ENCODE peak calls at places on chromosomes 6 and 20, in six cellular contexts. One of them, this sample, is unnamed.

GRCh38 chr20:54257090-54257816 is 49.4 kb downstream of the PFDN4 start:
- DNase-seq in H1: peak
- DNase-seq in HepG2: no peak
- DNase-seq in HCT116: peak
- DNase-seq in NT2/D1: peak
- DNase-seq in SK-N-SH: no peak
- DNase-seq in this sample: no peak

GRCh38 chr6:152110878-152111820 is 303.7 kb downstream of the ESR1 start:
- DNase-seq in H1: no peak
- DNase-seq in HepG2: no peak
- DNase-seq in HCT116: no peak
- DNase-seq in NT2/D1: no peak
- DNase-seq in SK-N-SH: peak
- DNase-seq in this sample: no peak

GRCh38 chr20:12762725-12763124 is 246.0 kb upstream of the SPTLC3 start:
- DNase-seq in H1: no peak
- DNase-seq in HepG2: no peak
- DNase-seq in HCT116: no peak
- DNase-seq in NT2/D1: no peak
- DNase-seq in SK-N-SH: peak
- DNase-seq in this sample: no peak

GRCh38 chr20:9270831-9271230 is 201.9 kb downstream of the PLCB4 start:
- DNase-seq in H1: no peak
- DNase-seq in HepG2: no peak
- DNase-seq in HCT116: no peak
- DNase-seq in NT2/D1: no peak
- DNase-seq in SK-N-SH: no peak
- DNase-seq in this sample: no peak

GRCh38 chr6:39231844-39232243 is 2.6 kb upstream of the KCNK5 start:
- DNase-seq in H1: no peak
- DNase-seq in HepG2: no peak
- DNase-seq in HCT116: no peak
- DNase-seq in NT2/D1: no peak
- DNase-seq in SK-N-SH: no peak
- DNase-seq in this sample: no peak

GRCh38 chr6:153989989-153990388 is 49.1 kb upstream of the OPRM1 start:
- DNase-seq in H1: no peak
- DNase-seq in HepG2: peak
- DNase-seq in HCT116: no peak
- DNase-seq in NT2/D1: no peak
- DNase-seq in SK-N-SH: no peak
- DNase-seq in this sample: no peak

GRCh38 chr20:24236204-24236603 is 233.2 kb upstream of the SYNDIG1 start:
- DNase-seq in H1: no peak
- DNase-seq in HepG2: no peak
- DNase-seq in HCT116: no peak
- DNase-seq in NT2/D1: no peak
- DNase-seq in SK-N-SH: no peak
- DNase-seq in this sample: no peak

GRCh38 chr20:22584922-22585785 is 782 bp upstream of the FOXA2 start:
- DNase-seq in H1: no peak
- DNase-seq in HepG2: peak
- DNase-seq in HCT116: no peak
- DNase-seq in NT2/D1: no peak
- DNase-seq in SK-N-SH: no peak
- DNase-seq in this sample: peak

GRCh38 chr6:160128125-160128683 is 6.6 kb downstream of the SLC22A1 start:
- DNase-seq in H1: no peak
- DNase-seq in HepG2: no peak
- DNase-seq in HCT116: no peak
- DNase-seq in NT2/D1: no peak
- DNase-seq in SK-N-SH: no peak
- DNase-seq in this sample: no peak

GRCh38 chr20:63580796-63581461 is 6.9 kb upstream of the HELZ2 start:
- DNase-seq in H1: no peak
- DNase-seq in HepG2: peak
- DNase-seq in HCT116: peak
- DNase-seq in NT2/D1: peak
- DNase-seq in SK-N-SH: peak
- DNase-seq in this sample: peak

GRCh38 chr20:47489448-47489872 is 12.2 kb upstream of the NCOA3 start:
- DNase-seq in H1: no peak
- DNase-seq in HepG2: no peak
- DNase-seq in HCT116: no peak
- DNase-seq in NT2/D1: no peak
- DNase-seq in SK-N-SH: no peak
- DNase-seq in this sample: no peak

GRCh38 chr6:70164556-70164955 is 138.3 kb downstream of the COL9A1 start:
- DNase-seq in H1: no peak
- DNase-seq in HepG2: peak
- DNase-seq in HCT116: no peak
- DNase-seq in NT2/D1: no peak
- DNase-seq in SK-N-SH: no peak
- DNase-seq in this sample: peak

GRCh38 chr6:43738267-43738676 is 31.7 kb upstream of the VEGFA start:
- DNase-seq in H1: no peak
- DNase-seq in HepG2: no peak
- DNase-seq in HCT116: no peak
- DNase-seq in NT2/D1: no peak
- DNase-seq in SK-N-SH: no peak
- DNase-seq in this sample: no peak

GRCh38 chr20:50198211-50198666 is 7.6 kb downstream of the CEBPB start:
- DNase-seq in H1: no peak
- DNase-seq in HepG2: no peak
- DNase-seq in HCT116: no peak
- DNase-seq in NT2/D1: no peak
- DNase-seq in SK-N-SH: no peak
- DNase-seq in this sample: no peak

GRCh38 chr20:61044499-61044898 is 207.6 kb upstream of the CDH4 start:
- DNase-seq in H1: no peak
- DNase-seq in HepG2: no peak
- DNase-seq in HCT116: no peak
- DNase-seq in NT2/D1: peak
- DNase-seq in SK-N-SH: no peak
- DNase-seq in this sample: peak

GRCh38 chr20:8583209-8584106 is 451.4 kb downstream of the PLCB1 start:
- DNase-seq in H1: no peak
- DNase-seq in HepG2: peak
- DNase-seq in HCT116: no peak
- DNase-seq in NT2/D1: no peak
- DNase-seq in SK-N-SH: no peak
- DNase-seq in this sample: no peak

GRCh38 chr6:167826230-167827061 is at the start of gene AFDN:
- DNase-seq in H1: no peak
- DNase-seq in HepG2: no peak
- DNase-seq in HCT116: no peak
- DNase-seq in NT2/D1: no peak
- DNase-seq in SK-N-SH: peak
- DNase-seq in this sample: peak

GRCh38 chr6:47134476-47135189 is 92.5 kb upstream of the ADGRF1 start:
- DNase-seq in H1: no peak
- DNase-seq in HepG2: peak
- DNase-seq in HCT116: peak
- DNase-seq in NT2/D1: no peak
- DNase-seq in SK-N-SH: no peak
- DNase-seq in this sample: peak

GRCh38 chr20:21118782-21119181 is 7.1 kb upstream of the KIZ start:
- DNase-seq in H1: no peak
- DNase-seq in HepG2: no peak
- DNase-seq in HCT116: no peak
- DNase-seq in NT2/D1: no peak
- DNase-seq in SK-N-SH: no peak
- DNase-seq in this sample: no peak

GRCh38 chr6:141169419-141169818 is 963.3 kb upstream of the GJE1 start:
- DNase-seq in H1: no peak
- DNase-seq in HepG2: no peak
- DNase-seq in HCT116: no peak
- DNase-seq in NT2/D1: peak
- DNase-seq in SK-N-SH: no peak
- DNase-seq in this sample: no peak

GRCh38 chr20:34180460-34181108 is 60.6 kb upstream of the ASIP start:
- DNase-seq in H1: no peak
- DNase-seq in HepG2: no peak
- DNase-seq in HCT116: no peak
- DNase-seq in NT2/D1: no peak
- DNase-seq in SK-N-SH: no peak
- DNase-seq in this sample: no peak

GRCh38 chr6:35311390-35312075 is 13.9 kb downstream of the DEF6 start:
- DNase-seq in H1: no peak
- DNase-seq in HepG2: no peak
- DNase-seq in HCT116: no peak
- DNase-seq in NT2/D1: no peak
- DNase-seq in SK-N-SH: no peak
- DNase-seq in this sample: no peak

GRCh38 chr6:1624071-1624847 is 14.5 kb downstream of the FOXC1 start:
- DNase-seq in H1: no peak
- DNase-seq in HepG2: no peak
- DNase-seq in HCT116: no peak
- DNase-seq in NT2/D1: no peak
- DNase-seq in SK-N-SH: no peak
- DNase-seq in this sample: no peak

GRCh38 chr20:14622796-14623195 is 285.4 kb upstream of the FLRT3 start:
- DNase-seq in H1: peak
- DNase-seq in HepG2: peak
- DNase-seq in HCT116: peak
- DNase-seq in NT2/D1: peak
- DNase-seq in SK-N-SH: no peak
- DNase-seq in this sample: no peak

GRCh38 chr6:132087391-132087790 is 136.2 kb upstream of the CCN2 start:
- DNase-seq in H1: no peak
- DNase-seq in HepG2: no peak
- DNase-seq in HCT116: no peak
- DNase-seq in NT2/D1: no peak
- DNase-seq in SK-N-SH: no peak
- DNase-seq in this sample: no peak

GRCh38 chr20:10178091-10178490 is 40.5 kb upstream of the SNAP25 start:
- DNase-seq in H1: no peak
- DNase-seq in HepG2: no peak
- DNase-seq in HCT116: no peak
- DNase-seq in NT2/D1: no peak
- DNase-seq in SK-N-SH: no peak
- DNase-seq in this sample: no peak

GRCh38 chr6:33075568-33076405 is at the start of gene HLA-DPB1:
- DNase-seq in H1: no peak
- DNase-seq in HepG2: peak
- DNase-seq in HCT116: peak
- DNase-seq in NT2/D1: no peak
- DNase-seq in SK-N-SH: peak
- DNase-seq in this sample: peak

GRCh38 chr6:97726378-97726777 is 443.4 kb upstream of the MMS22L start:
- DNase-seq in H1: peak
- DNase-seq in HepG2: no peak
- DNase-seq in HCT116: no peak
- DNase-seq in NT2/D1: peak
- DNase-seq in SK-N-SH: peak
- DNase-seq in this sample: no peak

GRCh38 chr20:4726710-4727391 is 5.1 kb downstream of the PRND start:
- DNase-seq in H1: no peak
- DNase-seq in HepG2: no peak
- DNase-seq in HCT116: no peak
- DNase-seq in NT2/D1: no peak
- DNase-seq in SK-N-SH: no peak
- DNase-seq in this sample: no peak

GRCh38 chr6:73792738-73793137 is 96.7 kb downstream of the CD109 start:
- DNase-seq in H1: no peak
- DNase-seq in HepG2: peak
- DNase-seq in HCT116: no peak
- DNase-seq in NT2/D1: no peak
- DNase-seq in SK-N-SH: no peak
- DNase-seq in this sample: no peak
- TF ChIP-seq YY1 in H1: no peak
- TF ChIP-seq YY1 in HepG2: no peak
- TF ChIP-seq YY1 in HCT116: no peak
- TF ChIP-seq YY1 in NT2/D1: no peak
- TF ChIP-seq YY1 in SK-N-SH: no peak
- TF ChIP-seq YY1 in this sample: no peak

DNA sequence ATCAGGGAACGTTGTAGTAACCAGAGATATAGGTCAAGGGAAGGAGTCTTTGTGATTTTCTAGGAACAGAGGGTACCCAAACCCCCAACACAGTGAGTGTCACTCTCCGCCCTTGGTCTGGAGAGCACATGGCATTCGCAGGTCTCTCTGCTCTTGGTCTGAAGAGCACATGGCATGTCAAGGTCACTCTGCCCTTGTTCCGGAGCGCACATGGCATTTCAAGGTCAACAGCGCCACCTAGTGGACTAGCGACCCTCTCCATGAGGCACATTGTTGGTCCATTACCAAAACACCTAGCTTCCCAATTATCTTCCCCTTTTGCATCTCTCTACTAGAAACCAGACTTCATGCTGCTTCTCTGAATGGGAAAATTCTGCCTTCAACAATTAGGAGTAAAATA is 260.0 kb downstream of the C6orf118 start:
- DNase-seq in H1: peak
- DNase-seq in HepG2: peak
- DNase-seq in HCT116: peak
- DNase-seq in NT2/D1: peak
- DNase-seq in SK-N-SH: peak
- DNase-seq in this sample: peak
- TF ChIP-seq YY1 in H1: no peak
- TF ChIP-seq YY1 in HepG2: no peak
- TF ChIP-seq YY1 in HCT116: no peak
- TF ChIP-seq YY1 in NT2/D1: no peak
- TF ChIP-seq YY1 in SK-N-SH: no peak
- TF ChIP-seq YY1 in this sample: no peak

DNA sequence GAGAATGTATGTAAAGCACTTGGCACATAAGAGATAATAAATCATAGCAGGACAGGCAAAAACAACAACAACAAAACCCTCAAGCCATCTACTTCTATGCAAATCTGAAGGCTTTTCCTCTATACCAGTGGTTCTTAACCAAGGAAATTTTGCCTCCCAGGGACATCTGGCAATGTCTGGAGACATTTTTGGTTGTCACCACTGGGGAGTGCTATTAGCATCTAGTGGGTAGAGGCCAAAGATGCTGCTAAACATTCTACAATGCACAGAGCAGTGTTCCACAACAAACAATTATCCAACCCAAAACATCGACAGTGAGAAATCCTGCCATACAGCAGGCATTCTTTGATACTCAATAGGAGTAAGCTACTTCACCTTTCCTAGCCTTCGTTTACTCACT is 28.2 kb downstream of the NDRG3 start:
- DNase-seq in H1: no peak
- DNase-seq in HepG2: peak
- DNase-seq in HCT116: no peak
- DNase-seq in NT2/D1: no peak
- DNase-seq in SK-N-SH: no peak
- DNase-seq in this sample: no peak
- TF ChIP-seq YY1 in H1: no peak
- TF ChIP-seq YY1 in HepG2: no peak
- TF ChIP-seq YY1 in HCT116: no peak
- TF ChIP-seq YY1 in NT2/D1: no peak
- TF ChIP-seq YY1 in SK-N-SH: no peak
- TF ChIP-seq YY1 in this sample: no peak

GRCh38 chr6:114297135-114297534 is 45.7 kb downstream of the HS3ST5 start:
- DNase-seq in H1: no peak
- DNase-seq in HepG2: no peak
- DNase-seq in HCT116: no peak
- DNase-seq in NT2/D1: no peak
- DNase-seq in SK-N-SH: no peak
- DNase-seq in this sample: no peak
- TF ChIP-seq YY1 in H1: no peak
- TF ChIP-seq YY1 in HepG2: no peak
- TF ChIP-seq YY1 in HCT116: no peak
- TF ChIP-seq YY1 in NT2/D1: no peak
- TF ChIP-seq YY1 in SK-N-SH: no peak
- TF ChIP-seq YY1 in this sample: no peak

This sample was measured in K562.